ENCODE peak calls at places on chromosomes 4 and X, in four cellular contexts. One of them, this sample, is unnamed.

GRCh38 chr4:148016063-148016637 is 284.3 kb downstream of the ARHGAP10 start:
- DNase-seq in colonic mucosa: no peak
- DNase-seq in pancreas: no peak
- DNase-seq in bronchial epithelial cell: no peak
- DNase-seq in this sample: no peak

GRCh38 chr4:14749910-14750309 is 252.4 kb upstream of the CPEB2 start:
- DNase-seq in colonic mucosa: peak; percentile 31
- DNase-seq in pancreas: peak; percentile 34
- DNase-seq in bronchial epithelial cell: peak; percentile 56
- DNase-seq in this sample: peak; percentile 14

GRCh38 chr4:148030486-148030885 is 298.6 kb downstream of the ARHGAP10 start:
- DNase-seq in colonic mucosa: no peak
- DNase-seq in pancreas: no peak
- DNase-seq in bronchial epithelial cell: peak; percentile 19
- DNase-seq in this sample: peak; percentile 93

GRCh38 chr4:173498771-173499170 is 31.3 kb downstream of the HAND2 start:
- DNase-seq in colonic mucosa: no peak
- DNase-seq in pancreas: no peak
- DNase-seq in bronchial epithelial cell: no peak
- DNase-seq in this sample: no peak

GRCh38 chr4:1989533-1990347 is 19.0 kb downstream of the NELFA start:
- DNase-seq in colonic mucosa: peak; percentile 10
- DNase-seq in pancreas: no peak
- DNase-seq in bronchial epithelial cell: no peak
- DNase-seq in this sample: no peak

GRCh38 chrX:50698944-50699343 is 115.0 kb downstream of the SHROOM4 start:
- DNase-seq in colonic mucosa: no peak
- DNase-seq in pancreas: no peak
- DNase-seq in bronchial epithelial cell: no peak
- DNase-seq in this sample: no peak

GRCh38 chrX:22652596-22652995 is 347.2 kb upstream of the DDX53 start:
- DNase-seq in colonic mucosa: peak; percentile 32
- DNase-seq in pancreas: no peak
- DNase-seq in bronchial epithelial cell: peak; percentile 21
- DNase-seq in this sample: peak; percentile 25

GRCh38 chr4:3365871-3366842 is 73.3 kb downstream of the RGS12 start:
- DNase-seq in colonic mucosa: no peak
- DNase-seq in pancreas: no peak
- DNase-seq in bronchial epithelial cell: no peak
- DNase-seq in this sample: no peak

GRCh38 chr4:185396724-185397402 is at the start of gene ANKRD37:
- DNase-seq in colonic mucosa: peak; percentile 57
- DNase-seq in pancreas: peak; percentile 81
- DNase-seq in bronchial epithelial cell: peak; percentile 65
- DNase-seq in this sample: peak; percentile 28

GRCh38 chrX:19799319-19800182 is 87.8 kb downstream of the SH3KBP1 start:
- DNase-seq in colonic mucosa: no peak
- DNase-seq in pancreas: no peak
- DNase-seq in bronchial epithelial cell: peak; percentile 17
- DNase-seq in this sample: peak; percentile 63

GRCh38 chr4:143399113-143399949 is 62.7 kb downstream of the GAB1 start:
- DNase-seq in colonic mucosa: no peak
- DNase-seq in pancreas: no peak
- DNase-seq in bronchial epithelial cell: peak; percentile 53
- DNase-seq in this sample: peak; percentile 37

GRCh38 chrX:96481831-96482230 is 202.8 kb upstream of the DIAPH2 start:
- DNase-seq in colonic mucosa: no peak
- DNase-seq in pancreas: no peak
- DNase-seq in bronchial epithelial cell: no peak
- DNase-seq in this sample: no peak

GRCh38 chrX:56728752-56729151 is 291 bp upstream of the NBDY start:
- DNase-seq in colonic mucosa: peak; percentile 21
- DNase-seq in pancreas: no peak
- DNase-seq in bronchial epithelial cell: no peak
- DNase-seq in this sample: peak; percentile 25

GRCh38 chr4:103158760-103159159 is 39.4 kb downstream of the CENPE start:
- DNase-seq in colonic mucosa: no peak
- DNase-seq in pancreas: no peak
- DNase-seq in bronchial epithelial cell: no peak
- DNase-seq in this sample: no peak
- TF ChIP-seq CTCF in colonic mucosa: no peak
- TF ChIP-seq CTCF in pancreas: no peak
- TF ChIP-seq CTCF in bronchial epithelial cell: no peak
- TF ChIP-seq CTCF in this sample: no peak

GRCh38 chrX:45771114-45771513 is 570.4 kb upstream of the DIPK2B start:
- DNase-seq in colonic mucosa: peak; percentile 65
- DNase-seq in pancreas: peak; percentile 18
- DNase-seq in bronchial epithelial cell: peak; percentile 91
- DNase-seq in this sample: peak; percentile 90
- H3K4me3 ChIP-seq in colonic mucosa: peak overlapping the region; percentile 22
- H3K4me3 ChIP-seq in pancreas: no peak overlapping the region
- H3K4me3 ChIP-seq in bronchial epithelial cell: peak overlapping the region; percentile 47
- H3K4me3 ChIP-seq in this sample: peak overlapping the region; percentile 67

GRCh38 chr4:162684371-162684700 is 482.4 kb downstream of the NAF1 start:
- DNase-seq in colonic mucosa: no peak
- DNase-seq in pancreas: no peak
- DNase-seq in bronchial epithelial cell: no peak
- DNase-seq in this sample: no peak

GRCh38 chr4:162683659-162684370 is 482.9 kb downstream of the NAF1 start:
- DNase-seq in colonic mucosa: no peak
- DNase-seq in pancreas: no peak
- DNase-seq in bronchial epithelial cell: peak; percentile 90
- DNase-seq in this sample: no peak

GRCh38 chr4:162682651-162683050 is 484.0 kb downstream of the NAF1 start:
- DNase-seq in colonic mucosa: no peak
- DNase-seq in pancreas: no peak
- DNase-seq in bronchial epithelial cell: peak; percentile 30
- DNase-seq in this sample: no peak

GRCh38 chr4:162685401-162685800 is 481.3 kb downstream of the NAF1 start:
- DNase-seq in colonic mucosa: no peak
- DNase-seq in pancreas: no peak
- DNase-seq in bronchial epithelial cell: peak; percentile 37
- DNase-seq in this sample: no peak

DNA sequence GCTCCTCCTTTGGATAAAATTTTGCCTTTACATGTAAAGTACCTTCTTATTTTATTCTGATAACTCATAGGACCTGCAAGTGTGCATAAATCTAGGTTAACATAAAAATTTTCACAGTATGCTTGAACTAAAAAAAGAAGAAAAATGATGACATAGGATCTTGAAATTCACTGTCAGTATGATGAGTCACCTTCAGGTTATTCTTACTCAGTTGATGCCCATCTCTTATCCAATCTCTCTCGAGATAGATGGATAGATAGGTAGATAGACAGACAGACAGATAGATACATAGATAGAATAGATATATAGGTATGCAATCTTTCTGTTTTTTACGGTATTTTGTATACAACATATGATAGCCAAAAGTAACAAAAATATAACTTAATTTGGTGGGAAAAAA is 485.5 kb downstream of the NAF1 start:
- DNase-seq in colonic mucosa: no peak
- DNase-seq in pancreas: no peak
- DNase-seq in bronchial epithelial cell: peak; percentile 20
- DNase-seq in this sample: no peak
- TF ChIP-seq CTCF in colonic mucosa: no peak
- TF ChIP-seq CTCF in pancreas: no peak
- TF ChIP-seq CTCF in bronchial epithelial cell: no peak
- TF ChIP-seq CTCF in this sample: no peak

DNA sequence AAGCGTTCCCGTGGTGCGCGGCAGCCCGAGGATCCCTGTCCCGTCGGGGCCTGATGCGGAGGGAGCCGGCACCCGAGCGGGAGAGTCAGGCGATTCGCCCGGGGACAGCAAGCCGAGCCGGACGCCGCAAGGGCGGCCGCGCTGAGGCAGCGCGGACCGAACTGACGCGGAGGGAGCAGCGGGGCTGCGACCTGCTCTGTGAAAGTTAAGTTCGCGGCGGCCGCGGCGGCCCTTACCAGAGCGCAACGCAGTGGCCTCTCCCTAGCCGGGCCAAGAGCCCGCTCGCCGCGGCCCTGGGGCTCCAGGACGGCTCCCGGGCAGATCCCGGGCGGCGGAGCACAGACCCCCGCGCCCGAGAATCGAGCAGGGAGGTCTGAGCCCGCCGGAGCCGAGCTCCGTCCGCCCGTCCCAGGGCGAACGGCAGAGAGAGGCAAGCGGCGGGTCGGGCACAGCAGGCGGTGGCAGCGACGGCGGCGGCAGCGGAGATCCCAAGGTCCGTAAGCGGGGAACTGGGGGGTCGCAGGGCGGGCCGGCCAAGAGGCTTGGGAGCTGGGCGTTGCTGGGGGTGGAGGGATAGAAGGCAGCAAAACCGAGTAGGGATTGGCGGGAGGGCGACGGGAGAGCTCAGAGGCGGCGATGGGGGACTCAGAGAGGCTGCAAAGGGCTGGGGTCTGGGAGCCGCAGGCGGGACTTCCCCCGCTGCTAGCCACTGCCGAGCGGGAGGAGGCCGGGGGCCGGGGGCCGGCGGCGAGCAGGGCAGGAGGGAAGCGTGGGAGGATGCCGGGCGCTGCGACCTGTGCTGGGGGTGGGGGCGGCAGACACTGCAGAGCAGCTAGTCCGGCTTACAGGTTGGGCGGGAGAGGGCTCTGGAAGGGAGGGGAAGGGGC is 1.0 kb downstream of the GPR50 start:
- DNase-seq in colonic mucosa: no peak
- DNase-seq in pancreas: no peak
- DNase-seq in bronchial epithelial cell: no peak
- DNase-seq in this sample: no peak
- H3K4me3 ChIP-seq in colonic mucosa: no peak overlapping the region
- H3K4me3 ChIP-seq in pancreas: no peak overlapping the region
- H3K4me3 ChIP-seq in bronchial epithelial cell: no peak overlapping the region
- H3K4me3 ChIP-seq in this sample: no peak overlapping the region

This sample was measured in fibroblast of the aortic adventitia.